ENCODE peak calls at places on chromosomes 7 and 10, in six cellular contexts. One of them, this sample, is unnamed.

GRCh38 chr7:153397459-153397858 is 637.9 kb downstream of the ACTR3B start:
- DNase-seq in HCT116: no peak
- DNase-seq in SK-N-SH: no peak
- DNase-seq in MM.1S: no peak
- DNase-seq in PC-3: no peak
- DNase-seq in GM23248: no peak
- DNase-seq in this sample: no peak

GRCh38 chr7:132045002-132045401 is 488.6 kb upstream of the PODXL start:
- DNase-seq in MM.1S: no peak
- DNase-seq in SK-N-SH: no peak
- DNase-seq in GM23248: no peak
- DNase-seq in PC-3: no peak
- DNase-seq in HCT116: no peak
- DNase-seq in this sample: no peak

GRCh38 chr7:112938895-112939588 is 147.6 kb downstream of the GPR85 start:
- DNase-seq in GM23248: peak; percentile 70
- DNase-seq in MM.1S: peak; percentile 50
- DNase-seq in SK-N-SH: peak; percentile 67
- DNase-seq in PC-3: no peak
- DNase-seq in HCT116: no peak
- DNase-seq in this sample: peak; percentile 86

GRCh38 chr10:74675527-74675926 is 150.9 kb upstream of the KAT6B start:
- DNase-seq in MM.1S: no peak
- DNase-seq in PC-3: no peak
- DNase-seq in GM23248: no peak
- DNase-seq in HCT116: no peak
- DNase-seq in SK-N-SH: no peak
- DNase-seq in this sample: no peak

GRCh38 chr7:101941481-101942383 is 124.3 kb downstream of the CUX1 start:
- DNase-seq in MM.1S: peak; percentile 76
- DNase-seq in SK-N-SH: no peak
- DNase-seq in GM23248: peak; percentile 87
- DNase-seq in HCT116: peak; percentile 74
- DNase-seq in PC-3: peak; percentile 96
- DNase-seq in this sample: no peak

GRCh38 chr7:132309102-132309805 is 267.0 kb downstream of the PLXNA4 start:
- DNase-seq in MM.1S: no peak
- DNase-seq in GM23248: no peak
- DNase-seq in PC-3: no peak
- DNase-seq in HCT116: no peak
- DNase-seq in SK-N-SH: no peak
- DNase-seq in this sample: no peak

GRCh38 chr7:80151274-80151665 is 16.6 kb downstream of the GNAI1 start:
- DNase-seq in PC-3: no peak
- DNase-seq in MM.1S: peak; percentile 50
- DNase-seq in SK-N-SH: no peak
- DNase-seq in GM23248: peak; percentile 76
- DNase-seq in HCT116: no peak
- DNase-seq in this sample: no peak

GRCh38 chr7:27549621-27550020 is 113.1 kb downstream of the HIBADH start:
- DNase-seq in MM.1S: no peak
- DNase-seq in HCT116: no peak
- DNase-seq in PC-3: no peak
- DNase-seq in GM23248: no peak
- DNase-seq in SK-N-SH: no peak
- DNase-seq in this sample: no peak

GRCh38 chr7:75038508-75038907 is 35.1 kb downstream of the RCC1L start:
- DNase-seq in GM23248: no peak
- DNase-seq in PC-3: no peak
- DNase-seq in SK-N-SH: peak; percentile 60
- DNase-seq in HCT116: no peak
- DNase-seq in MM.1S: no peak
- DNase-seq in this sample: no peak

GRCh38 chr10:18658301-18658991 is 785 bp upstream of the ARL5B start:
- DNase-seq in PC-3: no peak
- DNase-seq in SK-N-SH: no peak
- DNase-seq in HCT116: no peak
- DNase-seq in MM.1S: peak; percentile 39
- DNase-seq in GM23248: peak; percentile 79
- DNase-seq in this sample: peak; percentile 3

GRCh38 chr7:91771394-91771793 is 109.1 kb downstream of the MTERF1 start:
- DNase-seq in MM.1S: no peak
- DNase-seq in PC-3: no peak
- DNase-seq in SK-N-SH: no peak
- DNase-seq in HCT116: no peak
- DNase-seq in GM23248: peak; percentile 56
- DNase-seq in this sample: no peak

GRCh38 chr10:3122486-3123205 is 49.9 kb downstream of the PITRM1 start:
- DNase-seq in MM.1S: no peak
- DNase-seq in PC-3: peak; percentile 48
- DNase-seq in SK-N-SH: no peak
- DNase-seq in HCT116: no peak
- DNase-seq in GM23248: peak; percentile 75
- DNase-seq in this sample: no peak

GRCh38 chr7:47550788-47551470 is 31.0 kb downstream of the TNS3 start:
- DNase-seq in MM.1S: no peak
- DNase-seq in PC-3: no peak
- DNase-seq in SK-N-SH: no peak
- DNase-seq in HCT116: no peak
- DNase-seq in GM23248: peak; percentile 68
- DNase-seq in this sample: no peak

GRCh38 chr10:102800601-102801335 is 36.4 kb downstream of the CYP17A1 start:
- DNase-seq in GM23248: no peak
- DNase-seq in SK-N-SH: no peak
- DNase-seq in HCT116: no peak
- DNase-seq in MM.1S: no peak
- DNase-seq in PC-3: no peak
- DNase-seq in this sample: no peak

DNA sequence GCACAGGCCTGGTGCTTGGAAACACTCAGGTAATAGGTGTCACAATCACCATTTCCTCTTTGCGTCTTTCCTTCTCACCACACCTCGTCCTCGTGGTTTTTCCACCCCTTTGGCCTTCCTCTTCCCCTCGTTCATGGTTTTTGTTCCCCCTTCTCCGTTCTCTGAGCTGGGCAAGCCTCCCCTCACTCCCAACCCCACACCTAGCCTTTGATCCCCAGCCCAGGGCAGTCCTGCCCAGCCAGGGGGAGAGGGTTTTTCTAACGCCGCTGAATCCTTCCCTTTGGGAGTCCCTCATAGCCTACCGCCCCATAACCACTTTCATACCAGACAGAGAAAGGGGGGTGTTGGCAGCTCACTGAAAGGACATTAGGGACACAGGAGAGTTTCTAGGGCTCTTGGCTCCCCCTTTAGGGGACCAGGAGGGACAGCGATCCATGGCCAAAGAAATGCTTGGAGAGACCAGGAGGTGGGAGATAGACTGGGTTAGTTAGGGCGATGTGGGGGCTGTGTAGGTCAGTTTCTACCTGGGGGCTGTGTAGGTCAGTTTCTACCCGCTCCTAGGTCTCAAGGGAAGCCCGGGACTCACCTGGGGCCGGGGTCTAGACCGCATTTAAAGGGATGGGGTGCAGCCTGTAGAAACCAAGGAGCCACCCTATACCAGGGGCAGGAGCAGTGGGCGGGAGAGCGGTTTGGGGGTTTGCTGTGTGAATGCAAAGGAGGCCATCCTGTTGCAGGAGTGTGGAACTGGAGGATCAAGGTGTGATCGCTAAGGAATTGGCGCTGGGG is 1.4 kb downstream of the EPHB4 start:
- DNase-seq in PC-3: peak; percentile 40
- DNase-seq in MM.1S: no peak
- DNase-seq in HCT116: no peak
- DNase-seq in SK-N-SH: peak; percentile 82
- DNase-seq in GM23248: peak; percentile 64
- DNase-seq in this sample: peak; percentile 69
- H3K9ac ChIP-seq in PC-3: peak overlapping the region; percentile 76
- H3K9ac ChIP-seq in MM.1S: no peak overlapping the region
- H3K9ac ChIP-seq in HCT116: peak overlapping the region; percentile 89
- H3K9ac ChIP-seq in SK-N-SH: peak overlapping the region; percentile 83
- H3K9ac ChIP-seq in GM23248: peak overlapping the region; percentile 75
- H3K9ac ChIP-seq in this sample: peak overlapping the region; percentile 69

DNA sequence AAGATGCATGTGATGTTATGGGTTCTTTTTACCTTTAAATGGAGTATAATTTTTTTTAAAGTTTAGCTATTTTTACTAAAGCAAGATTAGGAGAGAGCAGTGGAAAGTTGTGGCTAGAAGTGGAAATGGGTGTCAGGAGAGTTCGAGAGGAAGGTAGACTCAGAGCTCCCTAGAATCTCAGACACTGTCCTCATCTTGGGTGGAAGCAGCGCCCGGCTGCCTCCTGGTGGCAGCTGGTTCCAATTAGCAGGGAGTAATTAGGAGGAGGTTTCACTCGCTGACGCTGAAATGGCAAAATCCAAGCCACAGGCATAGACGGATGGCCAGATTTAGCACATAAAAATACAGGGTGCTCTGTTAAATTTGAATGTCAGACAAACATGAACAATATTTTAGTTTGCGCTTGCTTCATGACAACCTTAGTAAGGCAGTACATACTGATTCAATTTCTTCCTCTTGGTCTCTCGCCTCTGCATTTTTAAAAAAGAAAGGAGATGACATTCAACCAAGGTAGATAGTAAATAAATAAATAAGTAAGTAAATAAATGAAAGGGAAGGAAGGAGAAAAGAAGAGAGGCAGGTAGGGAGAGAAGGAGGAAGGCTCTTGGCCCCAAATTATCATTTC is 58.5 kb downstream of the LGI1 start:
- DNase-seq in HCT116: peak; percentile 60
- DNase-seq in PC-3: peak; percentile 71
- DNase-seq in SK-N-SH: peak; percentile 66
- DNase-seq in MM.1S: peak; percentile 63
- DNase-seq in GM23248: peak; percentile 84
- DNase-seq in this sample: peak; percentile 85
- TF ChIP-seq EZH2phosphoT487 in HCT116: no peak
- TF ChIP-seq EZH2phosphoT487 in PC-3: no peak
- TF ChIP-seq EZH2phosphoT487 in SK-N-SH: no peak
- TF ChIP-seq EZH2phosphoT487 in MM.1S: no peak
- TF ChIP-seq EZH2phosphoT487 in GM23248: no peak
- TF ChIP-seq EZH2phosphoT487 in this sample: no peak

DNA sequence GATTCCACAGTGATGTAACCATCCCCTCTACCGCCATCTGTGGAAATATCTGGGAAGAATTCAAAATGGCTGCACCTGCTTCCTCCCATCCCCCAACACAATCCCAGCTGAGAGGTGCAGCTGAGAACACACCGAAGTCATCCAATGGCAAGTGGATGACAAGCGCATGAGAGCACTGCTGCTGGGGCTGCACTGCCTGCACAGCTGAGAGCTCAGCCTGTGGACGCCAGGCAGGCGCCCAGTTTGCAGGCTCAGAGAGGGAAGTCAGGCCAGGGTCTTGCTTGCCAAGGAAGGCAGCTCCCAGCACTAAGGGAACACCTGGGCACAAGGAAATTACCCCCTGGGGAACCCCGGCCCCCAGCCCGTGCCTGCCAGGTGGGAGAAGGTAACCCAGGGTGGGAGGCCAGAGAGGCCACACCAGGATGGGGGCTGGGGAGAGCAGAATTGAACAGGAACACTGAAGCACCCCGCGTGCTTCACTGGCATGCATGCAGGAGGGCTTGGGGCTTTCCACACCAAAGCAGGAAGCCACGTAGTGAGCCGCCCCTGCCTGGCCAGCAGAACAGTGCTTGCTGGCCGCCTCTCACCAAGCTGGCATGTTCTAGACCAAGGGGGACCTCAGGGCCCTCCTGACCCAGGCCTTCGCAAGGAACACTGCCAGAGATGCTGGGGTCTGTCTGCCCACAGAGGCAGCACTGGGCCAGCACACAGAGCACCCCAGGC is 46.2 kb downstream of the FAM53B start:
- DNase-seq in GM23248: peak; percentile 14
- DNase-seq in MM.1S: no peak
- DNase-seq in PC-3: no peak
- DNase-seq in SK-N-SH: no peak
- DNase-seq in HCT116: no peak
- DNase-seq in this sample: peak; percentile 29
- H3K9ac ChIP-seq in GM23248: no peak overlapping the region
- H3K9ac ChIP-seq in MM.1S: no peak overlapping the region
- H3K9ac ChIP-seq in PC-3: no peak overlapping the region
- H3K9ac ChIP-seq in SK-N-SH: no peak overlapping the region
- H3K9ac ChIP-seq in HCT116: no peak overlapping the region
- H3K9ac ChIP-seq in this sample: no peak overlapping the region

GRCh38 chr7:2040201-2040892 is 192.4 kb downstream of the MAD1L1 start:
- DNase-seq in MM.1S: no peak
- DNase-seq in GM23248: no peak
- DNase-seq in PC-3: no peak
- DNase-seq in SK-N-SH: peak; percentile 23
- DNase-seq in HCT116: no peak
- DNase-seq in this sample: no peak

GRCh38 chr7:2038876-2039728 is 193.6 kb downstream of the MAD1L1 start:
- DNase-seq in SK-N-SH: peak; percentile 26
- DNase-seq in PC-3: peak; percentile 4
- DNase-seq in HCT116: no peak
- DNase-seq in MM.1S: no peak
- DNase-seq in GM23248: no peak
- DNase-seq in this sample: no peak

GRCh38 chr7:2041496-2042367 is 191.0 kb downstream of the MAD1L1 start:
- DNase-seq in HCT116: no peak
- DNase-seq in SK-N-SH: peak; percentile 15
- DNase-seq in GM23248: no peak
- DNase-seq in MM.1S: no peak
- DNase-seq in PC-3: no peak
- DNase-seq in this sample: no peak

GRCh38 chr7:2042650-2043049 is 190.1 kb downstream of the MAD1L1 start:
- DNase-seq in HCT116: no peak
- DNase-seq in MM.1S: no peak
- DNase-seq in GM23248: no peak
- DNase-seq in PC-3: no peak
- DNase-seq in SK-N-SH: no peak
- DNase-seq in this sample: no peak

GRCh38 chr7:2040893-2041270 is 191.9 kb downstream of the MAD1L1 start:
- DNase-seq in HCT116: no peak
- DNase-seq in MM.1S: no peak
- DNase-seq in PC-3: no peak
- DNase-seq in GM23248: no peak
- DNase-seq in SK-N-SH: peak; percentile 27
- DNase-seq in this sample: no peak
- TF ChIP-seq EZH2phosphoT487 in HCT116: no peak
- TF ChIP-seq EZH2phosphoT487 in MM.1S: no peak
- TF ChIP-seq EZH2phosphoT487 in PC-3: no peak
- TF ChIP-seq EZH2phosphoT487 in GM23248: no peak
- TF ChIP-seq EZH2phosphoT487 in SK-N-SH: no peak
- TF ChIP-seq EZH2phosphoT487 in this sample: no peak

GRCh38 chr7:121872831-121873764 is at the start of gene PTPRZ1:
- DNase-seq in GM23248: peak; percentile 55
- DNase-seq in PC-3: no peak
- DNase-seq in MM.1S: peak; percentile 53
- DNase-seq in HCT116: no peak
- DNase-seq in SK-N-SH: peak; percentile 68
- DNase-seq in this sample: peak; percentile 95
- H3K9ac ChIP-seq in GM23248: peak within 1 kb of the TSS; percentile 15
- H3K9ac ChIP-seq in PC-3: no peak within 1 kb of the TSS
- H3K9ac ChIP-seq in MM.1S: no peak within 1 kb of the TSS
- H3K9ac ChIP-seq in HCT116: no peak within 1 kb of the TSS
- H3K9ac ChIP-seq in SK-N-SH: no peak within 1 kb of the TSS
- H3K9ac ChIP-seq in this sample: peak within 1 kb of the TSS; percentile 74

DNA sequence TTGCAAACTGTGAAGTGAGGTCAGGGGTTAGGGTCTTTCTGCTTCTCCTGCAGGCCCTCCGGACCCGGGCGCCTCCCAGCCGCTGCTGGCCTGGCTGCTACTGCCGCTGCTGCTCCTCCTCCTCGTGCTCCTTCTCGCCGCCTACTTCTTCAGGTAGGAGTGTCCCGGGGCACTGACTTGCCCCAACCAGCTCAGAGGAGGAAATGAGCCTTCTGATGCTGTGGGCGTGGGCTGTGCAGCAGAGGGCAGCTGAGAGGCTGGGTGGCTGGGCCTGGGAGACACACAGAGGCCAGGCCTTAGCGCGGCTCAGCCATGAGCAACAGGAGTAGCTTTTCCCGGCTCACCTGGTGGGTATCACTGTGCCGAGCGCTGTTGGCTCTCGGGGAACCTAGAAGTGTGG is 78.9 kb downstream of the MKI67 start:
- DNase-seq in HCT116: peak; percentile 88
- DNase-seq in PC-3: peak; percentile 88
- DNase-seq in SK-N-SH: no peak
- DNase-seq in GM23248: no peak
- DNase-seq in MM.1S: peak; percentile 95
- DNase-seq in this sample: peak; percentile 72
- TF ChIP-seq EZH2phosphoT487 in HCT116: no peak
- TF ChIP-seq EZH2phosphoT487 in PC-3: no peak
- TF ChIP-seq EZH2phosphoT487 in SK-N-SH: no peak
- TF ChIP-seq EZH2phosphoT487 in GM23248: no peak
- TF ChIP-seq EZH2phosphoT487 in MM.1S: no peak
- TF ChIP-seq EZH2phosphoT487 in this sample: no peak

This sample was measured in neural progenitor cell.